ENCODE peak calls at places on chromosomes 11 and 22, in five cellular contexts. T is fibroblast of lung, Y is Caki2, K is occipital lobe, P is fibroblast of mammary gland. M is an unnamed sample.

GRCh38 chr11:28729339-28729738 is 621.2 kb downstream of the METTL15 start:
- DNase-seq in T (no peak), Y (no peak), K (no peak), P (no peak), M (no peak)

GRCh38 chr22:41576877-41577276 is 12.8 kb downstream of the PMM1 start:
- DNase-seq in T (peak), Y (peak), K (no peak), P (peak), M (peak)

GRCh38 chr11:93845181-93846092 is 5.0 kb downstream of the VSTM5 start:
- DNase-seq in T (peak), Y (no peak), K (no peak), P (no peak), M (no peak)

GRCh38 chr22:38270091-38270972 is 2.5 kb downstream of the TMEM184B start:
- DNase-seq in T (no peak), Y (peak), K (no peak), P (no peak), M (peak)

GRCh38 chr22:42353883-42354727 is 78.1 kb downstream of the NFAM1 start:
- DNase-seq in T (no peak), Y (no peak), K (no peak), P (peak), M (no peak)

GRCh38 chr22:48720662-48721393 is 1106.8 kb downstream of the BRD1 start:
- DNase-seq in T (no peak), Y (no peak), K (no peak), P (no peak), M (no peak)

GRCh38 chr11:63698976-63699733 is 17.9 kb downstream of the RTN3 start:
- DNase-seq in T (no peak), Y (peak), K (no peak), P (no peak), M (no peak)

GRCh38 chr11:126140932-126141291 is 70.5 kb downstream of the RPUSD4 start:
- DNase-seq in T (peak), Y (peak), K (no peak), P (peak), M (peak)

GRCh38 chr11:23543651-23544216 is 683.5 kb upstream of the CCDC179 start:
- DNase-seq in T (no peak), Y (no peak), K (no peak), P (no peak), M (no peak)

GRCh38 chr22:19275919-19276600 is 15.5 kb downstream of the CLTCL1 start:
- DNase-seq in T (no peak), Y (no peak), K (no peak), P (no peak), M (no peak)

GRCh38 chr11:125295922-125296321 is 131.4 kb downstream of the PKNOX2 start:
- DNase-seq in T (no peak), Y (no peak), K (no peak), P (no peak), M (no peak)

GRCh38 chr11:128684582-128685382 is 9.1 kb upstream of the FLI1 start:
- DNase-seq in T (no peak), Y (no peak), K (no peak), P (no peak), M (no peak)

GRCh38 chr11:74023291-74023690 is 14.4 kb upstream of the UCP3 start:
- DNase-seq in T (no peak), Y (no peak), K (no peak), P (no peak), M (no peak)

GRCh38 chr11:9688716-9689511 is 25.0 kb downstream of the SWAP70 start:
- DNase-seq in T (peak), Y (peak), K (peak), P (peak), M (peak)

GRCh38 chr11:1831338-1832180 is 3.2 kb upstream of the SYT8 start:
- DNase-seq in T (no peak), Y (no peak), K (no peak), P (no peak), M (no peak)

GRCh38 chr22:24435861-24436351 is 8.5 kb downstream of the ADORA2A start:
- DNase-seq in T (no peak), Y (no peak), K (no peak), P (peak), M (peak)

GRCh38 chr22:42229455-42230149 is 40.9 kb downstream of the TCF20 start:
- DNase-seq in T (peak), Y (no peak), K (no peak), P (peak), M (peak)

GRCh38 chr11:133964946-133965632 is 8.3 kb upstream of the IGSF9B start:
- DNase-seq in T (peak), Y (peak), K (no peak), P (peak), M (no peak)

GRCh38 chr22:45740236-45740635 is 68.6 kb downstream of the ATXN10 start:
- DNase-seq in T (peak), Y (no peak), K (no peak), P (no peak), M (no peak)

GRCh38 chr22:50469377-50470305 is 5.2 kb downstream of the SBF1 start:
- DNase-seq in T (peak), Y (peak), K (no peak), P (peak), M (peak)

GRCh38 chr11:128630367-128631230 is 43.2 kb upstream of the ETS1 start:
- DNase-seq in T (peak), Y (peak), K (peak), P (peak), M (peak)

GRCh38 chr11:19332476-19332875 is 91.7 kb upstream of the E2F8 start:
- DNase-seq in T (no peak), Y (no peak), K (no peak), P (no peak), M (no peak)

GRCh38 chr22:36086629-36087254 is 58.1 kb upstream of the RBFOX2 start:
- DNase-seq in T (no peak), Y (no peak), K (no peak), P (no peak), M (no peak)

GRCh38 chr22:20091690-20092476 is 11.8 kb downstream of the DGCR8 start:
- DNase-seq in T (no peak), Y (no peak), K (no peak), P (no peak), M (no peak)

GRCh38 chr11:65434667-65435179 is 12.1 kb downstream of the NEAT1 start:
- DNase-seq in T (no peak), Y (peak), K (no peak), P (peak), M (peak)

GRCh38 chr11:118398797-118399564 is 2.4 kb upstream of the ATP5MG start:
- DNase-seq in T (no peak), Y (no peak), K (no peak), P (no peak), M (no peak)

GRCh38 chr11:61000426-61000825 is 28.9 kb downstream of the CD6 start:
- DNase-seq in T (no peak), Y (no peak), K (no peak), P (no peak), M (no peak)

GRCh38 chr11:111560785-111561184 is 20.3 kb downstream of the LAYN start:
- DNase-seq in T (no peak), Y (no peak), K (no peak), P (no peak), M (no peak)

GRCh38 chr11:45165386-45165785 is 18.9 kb downstream of the PRDM11 start:
- DNase-seq in T (no peak), Y (no peak), K (no peak), P (no peak), M (no peak)

GRCh38 chr22:39683639-39684038 is 113.1 kb downstream of the CACNA1I start:
- DNase-seq in T (no peak), Y (no peak), K (no peak), P (no peak), M (no peak)

GRCh38 chr11:117217141-117217609 is 14.7 kb downstream of the PCSK7 start:
- DNase-seq in T (peak), Y (no peak), K (no peak), P (peak), M (no peak)

GRCh38 chr11:15412054-15412453 is 297.3 kb downstream of the INSC start:
- DNase-seq in T (no peak), Y (peak), K (no peak), P (no peak), M (no peak)

GRCh38 chr11:56624661-56625110 is 10.0 kb upstream of the OR5M1 start:
- DNase-seq in T (peak), Y (peak), K (no peak), P (peak), M (peak)

GRCh38 chr22:24402460-24403192 is 24.8 kb upstream of the ADORA2A start:
- DNase-seq in T (peak), Y (peak), K (peak), P (peak), M (peak)

GRCh38 chr11:334264-335033 is 13.8 kb upstream of the IFITM3 start:
- DNase-seq in T (peak), Y (no peak), K (no peak), P (peak), M (no peak)

GRCh38 chr11:19093976-19094375 is 23.0 kb upstream of the ZDHHC13 start:
- DNase-seq in T (peak), Y (no peak), K (no peak), P (peak), M (peak)

M was measured in astrocyte of the spinal cord.